ENCODE peak calls at places on chromosomes 1 and 21, in six cellular contexts. D is naive thymus-derived CD4-positive, alpha-beta T cell; G is astrocyte; F is mucosa of descending colon; O is HL-60; K is fibroblast of mammary gland. W is an unnamed sample.

GRCh38 chr1:220528679-220529529 is 968 bp downstream of the MARK1 start:
- DNase-seq in D (no peak), G (no peak), F (peak), O (no peak), K (no peak), W (peak)

GRCh38 chr1:231558711-231559205 is 30.3 kb downstream of the TSNAX start:
- DNase-seq in D (no peak), G (no peak), F (no peak), O (no peak), K (no peak), W (no peak)

GRCh38 chr1:234519506-234519905 is 40.5 kb upstream of the TARBP1 start:
- DNase-seq in D (no peak), G (no peak), F (no peak), O (peak), K (no peak), W (no peak)

GRCh38 chr21:39843483-39843882 is 23.8 kb upstream of the PCP4 start:
- DNase-seq in D (no peak), G (no peak), F (no peak), O (no peak), K (no peak), W (no peak)

GRCh38 chr21:45877821-45878469 is 103.6 kb upstream of the COL6A1 start:
- DNase-seq in D (no peak), G (no peak), F (peak), O (no peak), K (peak), W (no peak)

GRCh38 chr1:115982399-115982798 is 6.1 kb downstream of the SLC22A15 start:
- DNase-seq in D (no peak), G (no peak), F (no peak), O (peak), K (no peak), W (no peak)

GRCh38 chr21:46116189-46116845 is 18.4 kb downstream of the COL6A2 start:
- DNase-seq in D (no peak), G (no peak), F (peak), O (no peak), K (peak), W (peak)

GRCh38 chr1:85195703-85196102 is 5.1 kb downstream of the SYDE2 start:
- DNase-seq in D (no peak), G (no peak), F (no peak), O (no peak), K (no peak), W (no peak)

GRCh38 chr1:7670334-7671145 is 100.6 kb upstream of the VAMP3 start:
- DNase-seq in D (no peak), G (no peak), F (no peak), O (no peak), K (peak), W (peak)

GRCh38 chr1:36793452-36793851 is 240.9 kb downstream of the GRIK3 start:
- DNase-seq in D (no peak), G (no peak), F (no peak), O (no peak), K (no peak), W (no peak)

GRCh38 chr1:183291216-183291762 is 105.2 kb downstream of the LAMC2 start:
- DNase-seq in D (no peak), G (peak), F (no peak), O (no peak), K (no peak), W (no peak)

GRCh38 chr1:245969274-245969673 is 537.8 kb downstream of the SMYD3 start:
- DNase-seq in D (no peak), G (peak), F (no peak), O (no peak), K (peak), W (no peak)

GRCh38 chr1:71502026-71502425 is 421.2 kb upstream of the ZRANB2 start:
- DNase-seq in D (no peak), G (no peak), F (no peak), O (peak), K (no peak), W (no peak)

GRCh38 chr1:193185861-193186714 is at the start of gene B3GALT2:
- DNase-seq in D (peak), G (peak), F (no peak), O (no peak), K (peak), W (no peak)

GRCh38 chr1:193222079-193222615 is 35.7 kb upstream of the B3GALT2 start:
- DNase-seq in D (no peak), G (no peak), F (no peak), O (no peak), K (no peak), W (no peak)

GRCh38 chr1:243271990-243272389 is 16.1 kb downstream of the SDCCAG8 start:
- DNase-seq in D (no peak), G (peak), F (no peak), O (no peak), K (no peak), W (no peak)

GRCh38 chr1:117117697-117118096 is 3.9 kb downstream of the TRIM45 start:
- DNase-seq in D (no peak), G (no peak), F (no peak), O (no peak), K (no peak), W (no peak)

GRCh38 chr1:72006092-72006491 is 276.2 kb downstream of the NEGR1 start:
- DNase-seq in D (no peak), G (peak), F (no peak), O (no peak), K (no peak), W (no peak)

GRCh38 chr21:33546076-33546475 is 3.2 kb downstream of the SON start:
- DNase-seq in D (no peak), G (no peak), F (no peak), O (peak), K (no peak), W (no peak)

GRCh38 chr1:16009030-16009460 is 5.0 kb downstream of the SRARP start:
- DNase-seq in D (peak), G (peak), F (peak), O (peak), K (peak), W (peak)

DNA sequence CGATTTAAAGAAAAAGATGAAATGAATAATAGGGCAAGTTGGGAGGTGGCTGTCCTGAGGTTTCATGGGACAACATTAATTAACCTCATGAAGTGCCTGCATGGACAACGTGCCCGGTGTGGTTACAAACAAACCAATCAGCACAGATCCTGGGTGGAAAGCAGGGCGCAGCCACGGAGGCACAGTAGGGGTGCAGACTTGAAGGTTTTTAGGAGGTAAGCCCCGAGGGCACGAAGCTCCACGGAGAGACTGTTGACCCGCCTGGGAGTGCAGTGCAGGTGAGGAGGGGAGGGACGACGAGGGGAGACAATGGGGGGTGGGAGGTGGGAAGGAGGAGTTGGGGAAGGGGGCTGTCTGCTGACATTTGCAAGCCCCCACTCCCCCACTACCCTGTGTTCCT is 2.3 kb upstream of the RIPK4 start:
- DNase-seq in D (no peak), G (no peak), F (no peak), O (no peak), K (no peak), W (peak)
- H3K4me3 ChIP-seq in D (peak), G (peak), F (no peak), O (no peak), K (no peak), W (peak)

DNA sequence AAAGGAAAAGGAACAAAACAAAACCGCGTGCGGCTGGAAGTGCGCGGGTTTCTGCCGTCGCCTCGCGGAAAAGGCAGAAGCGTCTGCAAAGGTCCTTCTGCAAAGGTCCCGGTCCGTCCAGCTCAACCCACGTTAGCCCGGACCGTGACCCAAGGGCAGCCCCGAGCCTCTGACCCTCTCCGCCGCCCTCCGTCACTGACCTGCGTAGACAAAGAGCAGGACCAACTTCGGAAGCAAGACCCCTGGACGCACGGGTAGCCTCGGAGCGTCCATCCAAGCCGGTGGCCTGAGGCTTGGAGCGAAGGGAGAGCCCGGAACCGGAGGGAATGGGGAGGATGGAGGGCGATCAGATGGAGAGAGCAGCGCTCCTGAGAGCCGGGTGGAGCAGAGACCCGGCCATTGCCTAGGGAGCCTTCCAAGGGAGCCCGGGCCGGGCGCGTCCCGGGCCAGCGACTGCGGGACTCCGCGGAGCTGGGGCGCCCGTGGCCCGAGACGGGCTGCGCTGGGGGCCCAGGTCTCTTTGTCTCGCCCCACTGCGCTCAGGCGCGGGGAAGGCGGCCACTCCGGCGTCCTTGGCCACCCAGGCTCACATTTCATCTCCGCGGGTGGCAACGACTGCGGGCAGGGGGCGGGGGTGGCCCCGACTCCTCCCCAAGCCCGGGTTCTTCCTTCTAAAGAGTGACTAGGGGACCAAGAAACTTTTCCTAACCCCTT is at the start of gene CYYR1:
- DNase-seq in D (no peak), G (peak), F (peak), O (no peak), K (no peak), W (peak)
- H3K4me3 ChIP-seq in D (no peak), G (peak), F (no peak), O (no peak), K (no peak), W (peak)

DNA sequence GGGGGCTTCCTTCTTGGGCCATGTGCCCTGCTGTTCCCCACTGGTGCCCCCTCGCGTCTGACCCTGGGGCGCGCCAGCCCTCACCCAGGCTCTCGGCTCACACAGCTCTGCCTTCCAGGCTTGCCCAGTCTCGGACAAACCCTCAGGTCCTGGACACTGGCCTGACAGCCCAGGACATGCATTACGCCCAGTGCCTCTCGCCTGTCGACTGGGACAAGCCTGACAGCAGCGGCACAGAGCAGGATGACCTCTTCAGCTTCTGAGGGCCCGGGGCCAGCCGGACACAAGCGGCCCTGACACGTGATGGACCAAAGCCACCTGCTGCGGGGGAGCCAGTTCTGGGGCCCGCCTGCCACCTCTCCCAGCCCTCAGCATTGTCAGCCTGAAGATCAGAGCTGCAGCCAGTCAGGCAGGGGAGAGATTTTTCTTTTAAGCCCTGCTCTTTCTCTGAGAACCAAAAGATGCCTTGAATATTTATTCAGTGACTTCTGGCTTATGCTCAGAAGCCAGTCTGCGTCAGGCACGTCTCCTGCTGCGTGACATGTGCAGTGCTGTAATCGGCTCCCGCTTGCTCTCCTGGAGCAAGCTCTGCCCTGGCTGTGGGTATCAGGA is 23.4 kb downstream of the LDLRAP1 start:
- DNase-seq in D (peak), G (peak), F (peak), O (no peak), K (peak), W (peak)
- H3K4me3 ChIP-seq in D (no peak), G (no peak), F (no peak), O (no peak), K (no peak), W (no peak)

GRCh38 chr1:78340006-78340405 is 150.8 kb upstream of the PTGFR start:
- DNase-seq in D (no peak), G (peak), F (no peak), O (no peak), K (peak), W (no peak)
- H3K4me3 ChIP-seq in D (no peak), G (peak), F (no peak), O (no peak), K (no peak), W (no peak)

GRCh38 chr21:42515708-42516502 is 2.3 kb downstream of the SLC37A1 start:
- DNase-seq in D (no peak), G (no peak), F (peak), O (no peak), K (no peak), W (no peak)
- H3K4me3 ChIP-seq in D (no peak), G (no peak), F (no peak), O (no peak), K (no peak), W (no peak)

GRCh38 chr21:29265690-29266479 is 32.8 kb upstream of the BACH1 start:
- DNase-seq in D (no peak), G (no peak), F (no peak), O (no peak), K (peak), W (no peak)
- H3K4me3 ChIP-seq in D (no peak), G (no peak), F (no peak), O (no peak), K (no peak), W (no peak)

DNA sequence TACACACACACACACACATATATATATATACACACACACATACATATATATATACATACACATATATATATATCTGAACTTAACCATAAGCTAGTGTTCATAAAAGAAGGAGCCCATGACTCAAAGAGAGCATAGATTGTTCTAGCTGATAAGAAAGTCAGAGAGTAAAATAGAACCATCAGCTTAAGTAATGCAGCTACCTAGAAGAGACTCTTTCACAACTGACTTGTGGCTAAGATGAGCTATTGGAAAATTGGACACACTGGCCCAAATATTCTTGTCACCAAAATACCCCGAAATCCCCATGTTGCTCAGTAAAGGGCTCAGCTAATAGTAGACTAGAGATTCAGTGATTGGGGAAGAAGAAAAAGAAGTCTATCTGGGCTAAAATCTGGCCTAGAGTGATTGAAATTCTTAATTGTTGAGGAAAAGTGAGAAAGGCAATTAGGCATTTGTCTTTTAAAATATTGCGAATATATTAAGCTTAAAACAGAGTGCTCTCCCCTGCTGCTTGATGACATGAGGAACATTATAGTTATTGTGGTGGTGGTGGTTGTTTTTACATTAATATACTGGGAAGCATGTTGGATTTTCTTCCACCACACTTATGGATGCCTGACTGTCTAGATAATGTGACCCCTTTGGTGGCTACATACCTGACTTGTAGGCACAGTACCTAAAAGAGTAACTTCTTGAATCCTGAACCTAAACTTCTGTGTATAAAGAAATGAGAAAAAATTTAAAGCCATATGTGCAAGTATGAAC is 6.3 kb downstream of the SLAMF1 start:
- DNase-seq in D (no peak), G (no peak), F (no peak), O (no peak), K (no peak), W (no peak)
- H3K4me3 ChIP-seq in D (peak), G (no peak), F (no peak), O (no peak), K (no peak), W (no peak)

GRCh38 chr1:73593379-73593778 is 604.6 kb downstream of the LRRIQ3 start:
- DNase-seq in D (no peak), G (peak), F (no peak), O (no peak), K (peak), W (no peak)
- H3K4me3 ChIP-seq in D (no peak), G (peak), F (no peak), O (no peak), K (no peak), W (no peak)

DNA sequence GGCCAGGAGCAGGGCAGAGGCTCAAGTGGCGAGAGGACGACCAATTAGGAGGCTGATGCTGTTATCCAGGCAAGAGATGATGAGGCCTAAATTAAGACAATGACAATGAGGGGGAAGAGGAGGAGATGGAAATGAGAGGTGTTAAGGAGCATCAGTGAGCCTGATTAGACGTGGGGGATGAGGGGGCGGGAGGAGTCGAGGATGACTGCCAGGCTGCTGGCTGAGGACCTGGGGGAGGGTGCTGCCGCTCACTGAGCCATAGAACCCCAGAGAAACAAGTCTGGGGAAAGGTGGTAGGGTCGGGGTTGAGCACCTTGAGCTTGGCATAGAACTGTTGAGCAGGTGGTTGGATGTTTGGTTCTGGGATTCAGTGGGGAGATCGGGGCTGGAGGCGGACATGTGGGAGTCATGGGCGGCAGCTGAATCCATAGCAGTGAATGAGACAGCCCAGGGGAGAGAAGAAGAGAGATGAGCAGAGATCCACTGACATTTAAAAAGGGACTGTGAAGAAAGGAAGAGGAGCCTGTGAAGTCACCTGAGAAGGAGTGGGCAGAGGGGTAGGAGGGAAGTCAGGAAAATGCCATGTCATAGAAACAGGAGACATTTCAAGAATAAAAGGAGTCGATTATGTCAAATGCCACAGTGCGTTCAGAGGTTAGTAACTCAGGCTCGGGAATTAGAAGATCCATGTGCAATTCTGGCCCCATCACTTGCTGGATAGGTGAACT is 28.5 kb downstream of the DLGAP3 start:
- DNase-seq in D (no peak), G (no peak), F (no peak), O (no peak), K (no peak), W (peak)
- H3K4me3 ChIP-seq in D (no peak), G (no peak), F (no peak), O (no peak), K (no peak), W (no peak)

W was measured in H7.